ENCODE peak calls at places on chromosomes 2 and 18, in six cellular contexts. L is breast epithelium, E is WERI-Rb-1, X is IMR-90, P is heart right ventricle, M is HCT116. S is an unnamed sample.

GRCh38 chr2:10439971-10440370 is 8.2 kb downstream of the ODC1 start:
- DNase-seq in L (no peak), E (no peak), X (no peak), P (no peak), M (no peak), S (no peak)

GRCh38 chr2:190179754-190180312 is 117.3 kb upstream of the MSTN start:
- DNase-seq in L (no peak), E (no peak), X (no peak), P (no peak), M (no peak), S (no peak)

GRCh38 chr2:157746234-157746950 is 117.7 kb upstream of the ACVR1C start:
- DNase-seq in L (no peak), E (no peak), X (peak; percentile 88), P (no peak), M (no peak), S (no peak)

GRCh38 chr18:9348766-9349165 is 14.2 kb downstream of the TWSG1 start:
- DNase-seq in L (no peak), E (no peak), X (peak; percentile 72), P (no peak), M (no peak), S (no peak)

GRCh38 chr2:107174126-107174525 is 288.2 kb upstream of the ST6GAL2 start:
- DNase-seq in L (no peak), E (no peak), X (no peak), P (no peak), M (no peak), S (no peak)

GRCh38 chr2:212360068-212360460 is 178.5 kb downstream of the ERBB4 start:
- DNase-seq in L (no peak), E (no peak), X (no peak), P (no peak), M (no peak), S (no peak)

GRCh38 chr2:218229239-218229638 is 12.2 kb downstream of the ARPC2 start:
- DNase-seq in L (no peak), E (no peak), X (peak; percentile 87), P (no peak), M (no peak), S (peak; percentile 38)

GRCh38 chr2:142052220-142052863 is 78.5 kb downstream of the LRP1B start:
- DNase-seq in L (no peak), E (no peak), X (no peak), P (no peak), M (no peak), S (no peak)

GRCh38 chr2:154697422-154698237 is 865 bp upstream of the KCNJ3 start:
- DNase-seq in L (no peak), E (peak; percentile 51), X (no peak), P (peak; percentile 16), M (no peak), S (peak; percentile 35)

GRCh38 chr2:113888641-113889470 is 1.0 kb upstream of the ACTR3 start:
- DNase-seq in L (peak; percentile 54), E (peak; percentile 78), X (no peak), P (peak; percentile 29), M (no peak), S (peak; percentile 53)

GRCh38 chr2:134138115-134138514 is 115.8 kb upstream of the MGAT5 start:
- DNase-seq in L (no peak), E (no peak), X (peak; percentile 45), P (no peak), M (no peak), S (no peak)

GRCh38 chr18:72086421-72086820 is 457.7 kb downstream of the CBLN2 start:
- DNase-seq in L (no peak), E (no peak), X (no peak), P (no peak), M (no peak), S (no peak)

GRCh38 chr18:7155887-7156286 is 38.3 kb upstream of the LAMA1 start:
- DNase-seq in L (no peak), E (no peak), X (no peak), P (no peak), M (no peak), S (no peak)

GRCh38 chr2:220044383-220044782 is 417.0 kb downstream of the SLC4A3 start:
- DNase-seq in L (no peak), E (peak; percentile 51), X (no peak), P (no peak), M (no peak), S (no peak)

GRCh38 chr2:223586261-223586660 is 15.9 kb downstream of the SCG2 start:
- DNase-seq in L (no peak), E (no peak), X (peak; percentile 88), P (no peak), M (no peak), S (no peak)

GRCh38 chr2:195561205-195562032 is 95.6 kb upstream of the SLC39A10 start:
- DNase-seq in L (no peak), E (no peak), X (peak; percentile 99), P (no peak), M (no peak), S (no peak)

GRCh38 chr18:12597775-12598174 is 60.1 kb downstream of the SPIRE1 start:
- DNase-seq in L (no peak), E (no peak), X (peak; percentile 90), P (peak; percentile 23), M (peak; percentile 47), S (peak; percentile 75)

GRCh38 chr2:207161724-207162123 is 4.0 kb downstream of the KLF7 start:
- DNase-seq in L (no peak), E (no peak), X (peak; percentile 76), P (no peak), M (no peak), S (no peak)

GRCh38 chr2:83991992-83992391 is 467.1 kb downstream of the SUCLG1 start:
- DNase-seq in L (no peak), E (no peak), X (no peak), P (no peak), M (peak; percentile 1), S (no peak)

GRCh38 chr2:105454801-105455485 is 56.1 kb upstream of the FHL2 start:
- DNase-seq in L (no peak), E (peak; percentile 33), X (peak; percentile 61), P (no peak), M (peak; percentile 69), S (peak; percentile 76)

GRCh38 chr18:40902436-40902835 is 1052.6 kb upstream of the PIK3C3 start:
- DNase-seq in L (no peak), E (no peak), X (no peak), P (no peak), M (no peak), S (no peak)

GRCh38 chr18:44579028-44579692 is 101.5 kb upstream of the SETBP1 start:
- DNase-seq in L (no peak), E (peak; percentile 9), X (peak; percentile 63), P (no peak), M (no peak), S (no peak)

GRCh38 chr2:160210599-160211138 is 10.6 kb upstream of the ITGB6 start:
- DNase-seq in L (no peak), E (peak; percentile 78), X (peak; percentile 38), P (peak; percentile 42), M (peak; percentile 68), S (peak; percentile 92)

GRCh38 chr2:3956344-3956743 is 253.0 kb downstream of the DCDC2C start:
- DNase-seq in L (no peak), E (no peak), X (no peak), P (no peak), M (no peak), S (no peak)

GRCh38 chr2:8304821-8305766 is 376.8 kb upstream of the ID2 start:
- DNase-seq in L (no peak), E (no peak), X (no peak), P (no peak), M (no peak), S (no peak)

GRCh38 chr2:27720004-27720551 is 51.4 kb upstream of the MRPL33 start:
- DNase-seq in L (no peak), E (no peak), X (peak; percentile 98), P (no peak), M (peak; percentile 89), S (peak; percentile 81)

GRCh38 chr2:102051659-102052366 is 60.1 kb downstream of the IL1R2 start:
- DNase-seq in L (no peak), E (no peak), X (peak; percentile 65), P (no peak), M (no peak), S (no peak)

GRCh38 chr18:66344227-66344626 is 259.7 kb downstream of the CDH19 start:
- DNase-seq in L (no peak), E (no peak), X (no peak), P (no peak), M (no peak), S (no peak)

GRCh38 chr2:56749152-56749752 is 565.5 kb downstream of the CCDC85A start:
- DNase-seq in L (no peak), E (no peak), X (peak; percentile 6), P (no peak), M (peak; percentile 21), S (no peak)
- TF ChIP-seq CTCF in L (peak; percentile 25), E (no peak), X (peak; percentile 42), P (peak; percentile 45), M (peak; percentile 48), S (no peak)

GRCh38 chr2:202871161-202872141 is at the start of gene ICA1L:
- DNase-seq in L (peak; percentile 56), E (peak; percentile 88), X (peak; percentile 49), P (peak; percentile 76), M (no peak), S (peak; percentile 69)

GRCh38 chr2:202870431-202871160 is 970 bp downstream of the ICA1L start:
- DNase-seq in L (peak; percentile 59), E (peak; percentile 85), X (peak; percentile 36), P (peak; percentile 54), M (peak; percentile 78), S (peak; percentile 80)
- TF ChIP-seq CTCF in L (no peak), E (peak; percentile 64), X (peak; percentile 39), P (no peak), M (peak; percentile 34), S (peak; percentile 71)

GRCh38 chr2:96819876-96820511 is 3.9 kb downstream of the CNNM3 start:
- DNase-seq in L (no peak), E (no peak), X (no peak), P (no peak), M (no peak), S (no peak)
- TF ChIP-seq CTCF in L (no peak), E (no peak), X (no peak), P (no peak), M (no peak), S (peak; percentile 9)

GRCh38 chr2:234606906-234607305 is 110.0 kb upstream of the ARL4C start:
- DNase-seq in L (no peak), E (peak; percentile 78), X (peak; percentile 5), P (no peak), M (no peak), S (no peak)

GRCh38 chr2:234607691-234608090 is 110.8 kb upstream of the ARL4C start:
- DNase-seq in L (no peak), E (no peak), X (no peak), P (no peak), M (no peak), S (no peak)

GRCh38 chr2:234608946-234609345 is 112.1 kb upstream of the ARL4C start:
- DNase-seq in L (no peak), E (no peak), X (no peak), P (no peak), M (no peak), S (no peak)

GRCh38 chr2:234615643-234616356 is 118.9 kb upstream of the ARL4C start:
- DNase-seq in L (no peak), E (no peak), X (peak; percentile 36), P (no peak), M (no peak), S (no peak)

DNA sequence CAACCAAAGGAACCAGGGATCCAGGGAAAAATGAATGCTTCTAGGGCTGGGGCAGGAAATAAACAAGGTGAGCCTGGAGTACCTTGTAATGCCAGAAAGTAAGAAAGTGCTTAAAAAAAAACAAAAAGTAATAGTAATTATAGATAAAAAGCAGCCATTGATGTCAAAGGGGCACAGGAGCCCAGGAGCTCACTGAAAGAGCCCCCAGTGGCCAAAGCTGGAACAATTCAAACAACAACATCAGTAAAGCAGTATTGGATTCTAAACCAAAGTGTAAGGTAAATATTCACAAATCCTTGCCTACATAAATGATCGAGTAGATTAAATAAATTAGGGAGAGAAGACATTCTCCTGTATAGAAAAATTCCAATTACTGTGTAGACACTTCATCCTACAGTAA is 114.3 kb upstream of the ARL4C start:
- DNase-seq in L (no peak), E (no peak), X (no peak), P (no peak), M (peak; percentile 8), S (peak; percentile 19)
- TF ChIP-seq CTCF in L (no peak), E (peak; percentile 34), X (peak; percentile 20), P (no peak), M (no peak), S (peak; percentile 30)

S was measured in Calu3.